ENCODE peak calls at places on chromosomes 6 and 20, in four cellular contexts. One of them, this sample, is unnamed.

GRCh38 chr6:134394905-134395304 is 77.0 kb upstream of the SGK1 start:
- DNase-seq in pancreas: no peak
- DNase-seq in esophagus muscularis mucosa: no peak
- DNase-seq in tibial nerve: no peak
- DNase-seq in this sample: no peak

GRCh38 chr6:12504325-12504966 is 212.1 kb upstream of the PHACTR1 start:
- DNase-seq in pancreas: peak
- DNase-seq in esophagus muscularis mucosa: no peak
- DNase-seq in tibial nerve: no peak
- DNase-seq in this sample: no peak

GRCh38 chr20:16803965-16804792 is 56.0 kb downstream of the OTOR start:
- DNase-seq in pancreas: peak
- DNase-seq in esophagus muscularis mucosa: no peak
- DNase-seq in tibial nerve: peak
- DNase-seq in this sample: peak

GRCh38 chr6:150123645-150124044 is 19.2 kb upstream of the PPP1R14C start:
- DNase-seq in pancreas: no peak
- DNase-seq in esophagus muscularis mucosa: no peak
- DNase-seq in tibial nerve: no peak
- DNase-seq in this sample: no peak

GRCh38 chr6:158472453-158472852 is 87.4 kb upstream of the TMEM181 start:
- DNase-seq in pancreas: no peak
- DNase-seq in esophagus muscularis mucosa: no peak
- DNase-seq in tibial nerve: no peak
- DNase-seq in this sample: no peak

GRCh38 chr6:25202505-25202904 is 76.7 kb upstream of the CARMIL1 start:
- DNase-seq in pancreas: no peak
- DNase-seq in esophagus muscularis mucosa: no peak
- DNase-seq in tibial nerve: no peak
- DNase-seq in this sample: no peak

GRCh38 chr20:20459726-20460125 is 91.8 kb downstream of the INSM1 start:
- DNase-seq in pancreas: no peak
- DNase-seq in esophagus muscularis mucosa: no peak
- DNase-seq in tibial nerve: no peak
- DNase-seq in this sample: no peak

GRCh38 chr20:33578510-33578909 is 83.6 kb upstream of the C20orf144 start:
- DNase-seq in pancreas: no peak
- DNase-seq in esophagus muscularis mucosa: no peak
- DNase-seq in tibial nerve: no peak
- DNase-seq in this sample: no peak

GRCh38 chr20:16560216-16560615 is 13.0 kb downstream of the KIF16B start:
- DNase-seq in pancreas: no peak
- DNase-seq in esophagus muscularis mucosa: no peak
- DNase-seq in tibial nerve: no peak
- DNase-seq in this sample: no peak

GRCh38 chr6:167827588-167828324 is 1.0 kb downstream of the AFDN start:
- DNase-seq in pancreas: peak
- DNase-seq in esophagus muscularis mucosa: no peak
- DNase-seq in tibial nerve: no peak
- DNase-seq in this sample: no peak

GRCh38 chr20:39133205-39133604 is 171.1 kb downstream of the DHX35 start:
- DNase-seq in pancreas: no peak
- DNase-seq in esophagus muscularis mucosa: no peak
- DNase-seq in tibial nerve: no peak
- DNase-seq in this sample: no peak

GRCh38 chr6:157759028-157759427 is 64.0 kb upstream of the SNX9 start:
- DNase-seq in pancreas: no peak
- DNase-seq in esophagus muscularis mucosa: peak
- DNase-seq in tibial nerve: no peak
- DNase-seq in this sample: no peak

GRCh38 chr20:64041040-64041780 is 5.2 kb downstream of the C20orf204 start:
- DNase-seq in pancreas: no peak
- DNase-seq in esophagus muscularis mucosa: no peak
- DNase-seq in tibial nerve: no peak
- DNase-seq in this sample: no peak

GRCh38 chr6:45714795-45715507 is 300.7 kb downstream of the CLIC5 start:
- DNase-seq in pancreas: peak
- DNase-seq in esophagus muscularis mucosa: no peak
- DNase-seq in tibial nerve: no peak
- DNase-seq in this sample: peak

GRCh38 chr20:63553933-63554290 is at the start of gene FNDC11:
- DNase-seq in pancreas: no peak
- DNase-seq in esophagus muscularis mucosa: no peak
- DNase-seq in tibial nerve: no peak
- DNase-seq in this sample: no peak

GRCh38 chr6:14621518-14621917 is 503.9 kb downstream of the CD83 start:
- DNase-seq in pancreas: no peak
- DNase-seq in esophagus muscularis mucosa: no peak
- DNase-seq in tibial nerve: no peak
- DNase-seq in this sample: no peak

GRCh38 chr20:1388706-1389483 is 4.0 kb downstream of the FKBP1A start:
- DNase-seq in pancreas: no peak
- DNase-seq in esophagus muscularis mucosa: no peak
- DNase-seq in tibial nerve: no peak
- DNase-seq in this sample: no peak

GRCh38 chr6:14921878-14922277 is 324.0 kb upstream of the JARID2 start:
- DNase-seq in pancreas: no peak
- DNase-seq in esophagus muscularis mucosa: no peak
- DNase-seq in tibial nerve: no peak
- DNase-seq in this sample: no peak

GRCh38 chr6:106514281-106514885 is 114.9 kb downstream of the RTN4IP1 start:
- DNase-seq in pancreas: no peak
- DNase-seq in esophagus muscularis mucosa: no peak
- DNase-seq in tibial nerve: no peak
- DNase-seq in this sample: no peak

GRCh38 chr6:131972761-131973160 is 21.6 kb upstream of the CCN2 start:
- DNase-seq in pancreas: no peak
- DNase-seq in esophagus muscularis mucosa: no peak
- DNase-seq in tibial nerve: no peak
- DNase-seq in this sample: no peak

GRCh38 chr20:24785141-24785924 is 163.7 kb upstream of the CST7 start:
- DNase-seq in pancreas: no peak
- DNase-seq in esophagus muscularis mucosa: no peak
- DNase-seq in tibial nerve: no peak
- DNase-seq in this sample: no peak

GRCh38 chr20:10113746-10114145 is 79.0 kb downstream of the ANKEF1 start:
- DNase-seq in pancreas: no peak
- DNase-seq in esophagus muscularis mucosa: no peak
- DNase-seq in tibial nerve: no peak
- DNase-seq in this sample: no peak

GRCh38 chr20:41631826-41632225 is 13.6 kb upstream of the CHD6 start:
- DNase-seq in pancreas: no peak
- DNase-seq in esophagus muscularis mucosa: no peak
- DNase-seq in tibial nerve: no peak
- DNase-seq in this sample: peak

GRCh38 chr6:165854061-165854862 is 191.2 kb upstream of the PDE10A start:
- DNase-seq in pancreas: no peak
- DNase-seq in esophagus muscularis mucosa: peak
- DNase-seq in tibial nerve: no peak
- DNase-seq in this sample: no peak

GRCh38 chr20:62021794-62022419 is 43.8 kb downstream of the TAF4 start:
- DNase-seq in pancreas: no peak
- DNase-seq in esophagus muscularis mucosa: no peak
- DNase-seq in tibial nerve: no peak
- DNase-seq in this sample: no peak

GRCh38 chr20:17630151-17630805 is 51.8 kb downstream of the RRBP1 start:
- DNase-seq in pancreas: no peak
- DNase-seq in esophagus muscularis mucosa: no peak
- DNase-seq in tibial nerve: no peak
- DNase-seq in this sample: no peak

GRCh38 chr6:80689700-80690099 is 583.2 kb downstream of the BCKDHB start:
- DNase-seq in pancreas: no peak
- DNase-seq in esophagus muscularis mucosa: no peak
- DNase-seq in tibial nerve: no peak
- DNase-seq in this sample: no peak

GRCh38 chr6:113690255-113690956 is 166.7 kb upstream of the MARCKS start:
- DNase-seq in pancreas: peak
- DNase-seq in esophagus muscularis mucosa: peak
- DNase-seq in tibial nerve: no peak
- DNase-seq in this sample: no peak

GRCh38 chr6:89302936-89303335 is 12.2 kb downstream of the GABRR2 start:
- DNase-seq in pancreas: no peak
- DNase-seq in esophagus muscularis mucosa: peak
- DNase-seq in tibial nerve: no peak
- DNase-seq in this sample: no peak

GRCh38 chr20:497979-498378 is 35.6 kb upstream of the TBC1D20 start:
- DNase-seq in pancreas: no peak
- DNase-seq in esophagus muscularis mucosa: no peak
- DNase-seq in tibial nerve: no peak
- DNase-seq in this sample: no peak

GRCh38 chr6:169289671-169290408 is 36.2 kb upstream of the THBS2 start:
- DNase-seq in pancreas: no peak
- DNase-seq in esophagus muscularis mucosa: peak
- DNase-seq in tibial nerve: peak
- DNase-seq in this sample: peak

GRCh38 chr6:19845271-19846046 is 8.3 kb downstream of the ID4 start:
- DNase-seq in pancreas: no peak
- DNase-seq in esophagus muscularis mucosa: no peak
- DNase-seq in tibial nerve: no peak
- DNase-seq in this sample: no peak

GRCh38 chr6:166526937-166527336 is 59.5 kb downstream of the RAMACL start:
- DNase-seq in pancreas: no peak
- DNase-seq in esophagus muscularis mucosa: no peak
- DNase-seq in tibial nerve: no peak
- DNase-seq in this sample: no peak

GRCh38 chr6:108463789-108464188 is 96.9 kb upstream of the FOXO3 start:
- DNase-seq in pancreas: no peak
- DNase-seq in esophagus muscularis mucosa: no peak
- DNase-seq in tibial nerve: no peak
- DNase-seq in this sample: no peak

DNA sequence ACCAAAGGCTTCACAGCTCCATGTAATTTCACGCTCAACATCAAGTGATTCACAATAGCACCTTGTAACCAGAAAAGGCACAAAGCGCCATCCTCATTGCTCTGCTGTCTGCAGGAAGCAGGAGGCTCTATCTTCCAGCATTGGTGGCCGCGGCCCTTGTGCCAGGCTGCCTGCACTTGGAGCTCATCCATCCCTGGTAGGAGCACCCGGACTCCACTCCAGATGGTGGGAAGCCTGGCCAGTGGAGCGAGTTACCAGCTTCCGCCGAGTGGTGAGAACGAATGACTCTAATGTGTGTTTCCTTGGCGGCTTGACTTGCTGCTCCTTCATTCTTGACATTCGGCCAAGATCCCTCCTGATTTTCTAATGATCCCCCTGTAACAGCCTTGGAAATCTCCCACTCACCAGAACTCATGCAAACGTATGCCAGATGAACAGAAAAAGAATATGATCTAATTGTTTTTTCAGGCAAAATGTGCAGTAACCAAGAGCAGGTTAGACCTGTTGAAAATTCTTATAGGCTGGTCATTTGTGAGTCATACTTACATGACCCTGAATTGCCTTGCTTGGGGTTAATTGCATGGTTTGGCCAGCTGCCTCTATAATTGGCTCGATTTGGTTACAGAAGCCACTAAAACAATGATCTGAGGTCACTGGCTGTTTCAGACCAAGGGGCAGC is 169.0 kb upstream of the CDYL start:
- DNase-seq in pancreas: peak
- DNase-seq in esophagus muscularis mucosa: no peak
- DNase-seq in tibial nerve: no peak
- DNase-seq in this sample: no peak
- H3K4me3 ChIP-seq in pancreas: no peak
- H3K4me3 ChIP-seq in esophagus muscularis mucosa: no peak
- H3K4me3 ChIP-seq in tibial nerve: no peak
- H3K4me3 ChIP-seq in this sample: no peak

GRCh38 chr20:48656661-48657211 is 171.1 kb downstream of the PREX1 start:
- DNase-seq in pancreas: no peak
- DNase-seq in esophagus muscularis mucosa: no peak
- DNase-seq in tibial nerve: no peak
- DNase-seq in this sample: no peak
- H3K27ac ChIP-seq in pancreas: no peak
- H3K27ac ChIP-seq in esophagus muscularis mucosa: no peak
- H3K27ac ChIP-seq in tibial nerve: no peak
- H3K27ac ChIP-seq in this sample: no peak

DNA sequence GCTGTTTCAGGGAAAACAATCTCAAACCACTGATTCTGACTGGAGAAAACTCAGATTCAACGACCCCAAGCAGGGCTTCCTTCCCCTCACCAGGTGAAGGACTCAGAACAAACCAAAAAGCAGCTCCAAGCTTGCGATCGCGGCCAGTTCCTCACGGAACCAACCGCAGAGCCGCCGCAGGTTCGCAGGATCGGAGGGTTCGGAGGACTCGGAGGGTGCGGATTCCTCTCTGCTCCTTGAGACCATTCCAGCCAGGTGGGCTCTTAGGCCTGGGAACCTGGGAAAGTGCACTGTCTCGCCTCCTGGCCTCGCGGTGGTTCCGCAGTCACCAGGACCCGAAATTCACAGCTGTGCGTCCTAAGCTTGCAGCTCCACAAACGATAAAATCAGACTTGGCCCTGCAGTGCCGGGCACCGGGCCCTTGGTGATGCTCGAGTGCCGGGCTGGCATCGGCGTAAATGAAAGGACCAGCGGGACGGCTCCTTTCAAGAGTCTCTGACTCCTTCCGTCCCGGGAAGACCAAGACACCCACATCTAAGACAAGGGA is 70.0 kb upstream of the PRSS16 start:
- DNase-seq in pancreas: peak
- DNase-seq in esophagus muscularis mucosa: no peak
- DNase-seq in tibial nerve: peak
- DNase-seq in this sample: peak
- TF ChIP-seq CTCF in pancreas: peak
- TF ChIP-seq CTCF in esophagus muscularis mucosa: peak
- TF ChIP-seq CTCF in tibial nerve: peak
- TF ChIP-seq CTCF in this sample: peak

DNA sequence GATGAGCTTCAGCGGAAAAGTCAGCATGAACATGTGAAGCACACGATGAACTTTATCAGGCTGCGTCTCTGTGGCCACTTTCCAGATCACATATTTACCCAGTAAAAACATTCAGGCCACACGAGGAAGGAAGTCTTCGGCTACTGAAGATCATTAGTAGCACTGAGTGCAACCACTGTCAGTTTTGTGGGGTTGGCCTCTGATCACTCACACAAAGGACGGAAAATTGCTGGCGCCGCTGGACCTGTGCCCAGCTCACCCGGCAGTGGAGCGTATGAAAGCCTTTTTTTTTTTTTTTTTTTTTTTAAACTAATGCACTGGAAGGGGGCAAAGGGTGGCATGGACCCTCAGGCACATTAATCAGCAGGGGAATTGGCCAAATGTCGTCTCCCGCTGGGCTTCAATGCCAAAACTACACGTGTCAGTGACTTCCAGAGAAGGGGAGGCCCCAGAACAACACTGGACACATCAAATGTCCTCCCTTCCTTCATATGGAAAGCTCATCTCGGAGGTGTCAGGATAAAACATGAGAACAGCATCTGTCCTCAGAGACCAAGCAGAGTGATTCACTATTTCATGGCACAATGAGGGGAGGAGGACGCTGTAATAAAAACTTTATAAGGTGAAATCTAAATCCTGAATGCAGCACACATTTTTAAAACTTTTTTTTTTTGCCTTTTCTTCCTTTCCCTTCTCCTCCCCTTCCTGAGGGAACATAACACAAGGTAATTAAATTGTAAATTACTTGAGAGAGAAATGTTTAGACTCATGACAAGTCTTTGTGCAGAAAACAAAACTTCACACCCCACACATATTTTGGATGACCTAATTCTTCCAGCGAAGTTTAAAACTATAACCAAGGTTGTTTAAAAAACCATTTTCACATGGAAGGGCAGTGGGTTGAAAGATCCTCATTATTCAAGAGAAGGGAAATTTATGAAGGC is 223.4 kb downstream of the FOXC1 start:
- DNase-seq in pancreas: peak
- DNase-seq in esophagus muscularis mucosa: no peak
- DNase-seq in tibial nerve: peak
- DNase-seq in this sample: peak
- H3K4me3 ChIP-seq in pancreas: peak
- H3K4me3 ChIP-seq in esophagus muscularis mucosa: no peak
- H3K4me3 ChIP-seq in tibial nerve: no peak
- H3K4me3 ChIP-seq in this sample: peak